ENCODE peak calls at places on chromosomes 7 and 10, in six cellular contexts. One of them, this sample, is unnamed.

GRCh38 chr10:70603439-70603778 is 868 bp upstream of the PRF1 start:
- DNase-seq in NCI-H1436: no peak
- DNase-seq in hippocampal formation: no peak
- DNase-seq in left kidney: no peak
- DNase-seq in H9: no peak
- DNase-seq in DMS153: no peak
- DNase-seq in this sample: no peak

GRCh38 chr10:49394933-49395740 is 752 bp downstream of the DRGX start:
- DNase-seq in DMS153: no peak
- DNase-seq in left kidney: peak; percentile 44
- DNase-seq in H9: no peak
- DNase-seq in NCI-H1436: no peak
- DNase-seq in hippocampal formation: no peak
- DNase-seq in this sample: no peak

GRCh38 chr10:110840923-110841428 is 30.8 kb upstream of the PDCD4 start:
- DNase-seq in H9: no peak
- DNase-seq in left kidney: no peak
- DNase-seq in hippocampal formation: no peak
- DNase-seq in DMS153: no peak
- DNase-seq in NCI-H1436: no peak
- DNase-seq in this sample: no peak

GRCh38 chr10:62732841-62733653 is 71.5 kb upstream of the ADO start:
- DNase-seq in left kidney: no peak
- DNase-seq in NCI-H1436: no peak
- DNase-seq in hippocampal formation: no peak
- DNase-seq in DMS153: no peak
- DNase-seq in H9: no peak
- DNase-seq in this sample: no peak

GRCh38 chr10:91420868-91421267 is 10.7 kb downstream of the HECTD2 start:
- DNase-seq in left kidney: no peak
- DNase-seq in DMS153: no peak
- DNase-seq in hippocampal formation: no peak
- DNase-seq in NCI-H1436: no peak
- DNase-seq in H9: no peak
- DNase-seq in this sample: no peak

GRCh38 chr10:6409982-6410694 is 169.9 kb downstream of the PRKCQ start:
- DNase-seq in NCI-H1436: no peak
- DNase-seq in DMS153: no peak
- DNase-seq in hippocampal formation: no peak
- DNase-seq in H9: no peak
- DNase-seq in left kidney: peak; percentile 73
- DNase-seq in this sample: no peak

GRCh38 chr10:5563237-5563961 is 38.6 kb downstream of the CALML3 start:
- DNase-seq in DMS153: no peak
- DNase-seq in NCI-H1436: no peak
- DNase-seq in hippocampal formation: no peak
- DNase-seq in H9: no peak
- DNase-seq in left kidney: peak; percentile 75
- DNase-seq in this sample: no peak

GRCh38 chr10:102917314-102917961 is 656 bp upstream of the CNNM2 start:
- DNase-seq in hippocampal formation: peak; percentile 65
- DNase-seq in left kidney: peak; percentile 90
- DNase-seq in DMS153: no peak
- DNase-seq in H9: peak; percentile 87
- DNase-seq in NCI-H1436: peak; percentile 60
- DNase-seq in this sample: peak; percentile 21

GRCh38 chr10:103067951-103068350 is 125.1 kb downstream of the NT5C2 start:
- DNase-seq in left kidney: no peak
- DNase-seq in NCI-H1436: no peak
- DNase-seq in hippocampal formation: no peak
- DNase-seq in H9: no peak
- DNase-seq in DMS153: no peak
- DNase-seq in this sample: no peak

GRCh38 chr7:47080816-47081215 is 501.1 kb downstream of the TNS3 start:
- DNase-seq in NCI-H1436: no peak
- DNase-seq in DMS153: no peak
- DNase-seq in H9: no peak
- DNase-seq in hippocampal formation: no peak
- DNase-seq in left kidney: peak; percentile 57
- DNase-seq in this sample: no peak

GRCh38 chr7:26397786-26398435 is 106.2 kb downstream of the SNX10 start:
- DNase-seq in left kidney: peak; percentile 85
- DNase-seq in NCI-H1436: peak; percentile 51
- DNase-seq in DMS153: no peak
- DNase-seq in hippocampal formation: no peak
- DNase-seq in H9: peak; percentile 73
- DNase-seq in this sample: peak; percentile 68

GRCh38 chr7:33909755-33910154 is 4.4 kb downstream of the BMPER start:
- DNase-seq in H9: no peak
- DNase-seq in left kidney: no peak
- DNase-seq in DMS153: no peak
- DNase-seq in hippocampal formation: no peak
- DNase-seq in NCI-H1436: no peak
- DNase-seq in this sample: no peak

GRCh38 chr7:133391220-133391619 is 138.3 kb downstream of the EXOC4 start:
- DNase-seq in left kidney: no peak
- DNase-seq in H9: no peak
- DNase-seq in hippocampal formation: no peak
- DNase-seq in DMS153: no peak
- DNase-seq in NCI-H1436: no peak
- DNase-seq in this sample: no peak

GRCh38 chr7:125563557-125563956 is 633.9 kb upstream of the POT1 start:
- DNase-seq in hippocampal formation: no peak
- DNase-seq in H9: no peak
- DNase-seq in left kidney: no peak
- DNase-seq in DMS153: no peak
- DNase-seq in NCI-H1436: no peak
- DNase-seq in this sample: no peak

GRCh38 chr7:98399903-98400537 is 870 bp downstream of the BAIAP2L1 start:
- DNase-seq in left kidney: peak; percentile 80
- DNase-seq in NCI-H1436: no peak
- DNase-seq in hippocampal formation: no peak
- DNase-seq in DMS153: no peak
- DNase-seq in H9: peak; percentile 49
- DNase-seq in this sample: no peak